ENCODE peak calls at places on chromosomes 6 and 20, in seven cellular contexts. B is left ventricle myocardium inferior, C is heart left ventricle, M is dorsolateral prefrontal cortex, J is PC-9, V is IMR-90, F is Peyer's patch. H is an unnamed sample.

GRCh38 chr6:152979116-152979515 is 3.7 kb downstream of the FBXO5 start:
- DNase-seq in V (no peak), M (no peak), J (no peak), B (no peak), F (no peak), C (no peak), H (no peak)

GRCh38 chr6:18307006-18307405 is 42.7 kb upstream of the DEK start:
- DNase-seq in V (peak; percentile 48), M (no peak), C (no peak), B (no peak), F (no peak), J (peak; percentile 61), H (peak; percentile 62)

GRCh38 chr20:44835661-44836221 is 25.4 kb upstream of the RIMS4 start:
- DNase-seq in J (no peak), F (no peak), V (no peak), M (no peak), B (no peak), C (no peak), H (no peak)

GRCh38 chr6:71376830-71377229 is 88.2 kb downstream of the OGFRL1 start:
- DNase-seq in F (no peak), V (peak; percentile 18), B (no peak), C (no peak), M (no peak), J (no peak), H (no peak)

GRCh38 chr6:140043357-140043756 is 668.9 kb upstream of the CITED2 start:
- DNase-seq in C (no peak), M (no peak), F (no peak), J (peak; percentile 13), B (no peak), V (peak; percentile 96), H (peak; percentile 90)

GRCh38 chr6:150043501-150044412 is 18.4 kb upstream of the RAET1L start:
- DNase-seq in C (no peak), F (no peak), V (no peak), M (no peak), J (no peak), B (no peak), H (no peak)

GRCh38 chr6:33634203-33634727 is 13.1 kb downstream of the ITPR3 start:
- DNase-seq in C (no peak), J (no peak), F (no peak), M (no peak), V (no peak), B (no peak), H (no peak)

GRCh38 chr6:123352279-123352678 is 284.5 kb downstream of the TRDN start:
- DNase-seq in B (no peak), C (no peak), M (no peak), V (no peak), J (no peak), F (no peak), H (no peak)

GRCh38 chr6:129696843-129697242 is 13.1 kb downstream of the ARHGAP18 start:
- DNase-seq in B (no peak), F (no peak), J (no peak), C (no peak), M (no peak), V (no peak), H (no peak)

GRCh38 chr6:3304500-3305215 is 45.9 kb downstream of the PSMG4 start:
- DNase-seq in B (no peak), C (no peak), M (peak; percentile 18), J (no peak), V (no peak), F (peak; percentile 40), H (no peak)

GRCh38 chr6:35642471-35643161 is 46.1 kb downstream of the FKBP5 start:
- DNase-seq in V (peak; percentile 26), F (no peak), J (no peak), B (no peak), M (no peak), C (no peak), H (no peak)

GRCh38 chr20:64167676-64168075 is 3.4 kb downstream of the MYT1 start:
- DNase-seq in F (no peak), B (no peak), V (no peak), C (no peak), M (no peak), J (no peak), H (no peak)

GRCh38 chr6:9204171-9204570 is 768.8 kb upstream of the SLC35B3 start:
- DNase-seq in V (peak; percentile 64), F (no peak), B (no peak), C (no peak), M (no peak), J (peak; percentile 55), H (peak; percentile 39)

GRCh38 chr6:92977018-92977417 is 442.3 kb downstream of the EPHA7 start:
- DNase-seq in B (no peak), J (no peak), V (no peak), M (no peak), F (no peak), C (no peak), H (no peak)

GRCh38 chr6:90428514-90428913 is 131.9 kb upstream of the BACH2 start:
- DNase-seq in F (no peak), B (no peak), V (no peak), J (no peak), M (no peak), C (no peak), H (no peak)

GRCh38 chr6:14634072-14634471 is 516.5 kb downstream of the CD83 start:
- DNase-seq in M (no peak), B (no peak), V (no peak), F (no peak), C (no peak), J (no peak), H (no peak)

GRCh38 chr20:54284928-54285704 is 77.2 kb downstream of the PFDN4 start:
- DNase-seq in C (no peak), M (no peak), B (no peak), F (no peak), J (no peak), V (peak; percentile 6), H (no peak)

GRCh38 chr6:128415387-128415786 is 105.0 kb downstream of the PTPRK start:
- DNase-seq in M (no peak), C (no peak), J (no peak), B (no peak), F (no peak), V (no peak), H (no peak)

GRCh38 chr6:118584906-118585305 is 36.8 kb downstream of the PLN start:
- DNase-seq in V (no peak), M (no peak), J (no peak), C (no peak), F (no peak), B (no peak), H (no peak)

GRCh38 chr20:60057866-60058807 is 99.9 kb downstream of the CDH26 start:
- DNase-seq in J (no peak), M (no peak), F (no peak), V (peak; percentile 79), C (peak; percentile 35), B (peak; percentile 42), H (no peak)

GRCh38 chr20:688809-689208 is 13.2 kb upstream of the SCRT2 start:
- DNase-seq in V (peak; percentile 2), C (no peak), F (no peak), M (peak; percentile 49), B (no peak), J (no peak), H (no peak)

GRCh38 chr6:14984454-14984853 is 261.4 kb upstream of the JARID2 start:
- DNase-seq in B (peak; percentile 20), J (peak; percentile 6), C (peak; percentile 21), F (peak; percentile 79), V (peak; percentile 31), M (no peak), H (no peak)

DNA sequence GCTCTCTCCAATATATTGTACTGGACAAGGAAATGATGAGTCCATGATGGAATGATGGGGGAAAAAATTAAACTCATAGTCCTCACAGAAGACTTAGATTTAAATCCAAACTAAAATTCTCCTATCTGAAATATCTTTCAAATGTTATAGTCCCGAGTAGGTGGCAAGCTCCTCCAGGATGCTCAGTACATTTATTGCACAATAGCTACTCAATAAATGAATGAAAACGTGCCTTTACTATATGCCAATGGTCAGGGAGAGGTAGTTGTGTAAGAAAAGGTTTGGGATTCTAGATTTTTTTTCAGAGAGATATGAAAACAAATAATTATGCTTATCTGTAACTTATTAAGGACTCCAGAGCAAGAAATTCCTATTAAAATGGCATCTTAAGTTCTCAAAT is 32.8 kb downstream of the HS3ST5 start:
- DNase-seq in V (no peak), J (no peak), F (no peak), M (no peak), C (no peak), B (no peak), H (no peak)
- TF ChIP-seq CTCF in V (no peak), J (no peak), F (no peak), M (no peak), C (no peak), B (no peak), H (no peak)

GRCh38 chr6:29014729-29015608 is 9.9 kb upstream of the ZNF311 start:
- DNase-seq in V (no peak), J (no peak), M (no peak), F (no peak), C (no peak), B (no peak), H (no peak)

GRCh38 chr6:29016559-29017427 is 11.7 kb upstream of the ZNF311 start:
- DNase-seq in V (peak; percentile 76), M (peak; percentile 74), F (peak; percentile 80), J (peak; percentile 77), B (peak; percentile 63), C (peak; percentile 66), H (no peak)

GRCh38 chr6:29009358-29009757 is 4.2 kb upstream of the ZNF311 start:
- DNase-seq in J (no peak), M (no peak), B (no peak), V (no peak), C (no peak), F (no peak), H (no peak)

GRCh38 chr6:29008089-29008488 is 3.0 kb upstream of the ZNF311 start:
- DNase-seq in M (no peak), F (no peak), C (no peak), B (no peak), J (no peak), V (no peak), H (no peak)

DNA sequence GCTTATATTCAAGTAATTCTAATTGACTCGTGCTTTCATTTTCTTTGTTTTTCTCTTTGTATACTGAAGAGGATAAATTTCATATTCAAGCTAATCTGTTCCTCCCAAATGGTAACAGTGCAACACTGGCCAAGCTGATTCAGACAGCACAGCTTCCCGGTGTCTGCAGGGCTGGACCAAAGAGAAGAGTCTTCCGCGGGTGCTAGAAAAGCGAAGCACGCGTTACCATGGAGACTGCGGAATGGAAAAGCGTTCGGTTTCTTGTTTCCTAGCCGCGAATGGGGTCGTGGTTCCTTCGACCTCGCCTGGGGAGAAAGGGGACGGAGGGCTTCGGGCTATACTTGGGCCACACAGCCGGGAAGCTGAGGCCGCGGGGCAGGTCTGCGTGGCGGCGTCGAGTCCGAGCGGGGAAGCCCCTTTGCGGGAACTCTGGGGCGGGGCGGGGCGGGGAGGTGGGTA is 6.2 kb upstream of the ZNF311 start:
- DNase-seq in M (no peak), B (no peak), J (no peak), V (peak; percentile 51), F (no peak), C (peak; percentile 45), H (no peak)
- H3K27me3 ChIP-seq in M (peaks cover 63% of the 10 kb centered on the region), B (peaks cover 93% of the 10 kb centered on the region), J (peaks cover 4% of the 10 kb centered on the region), V (peaks cover 10% of the 10 kb centered on the region), F (no peaks in the 10 kb centered on the region), C (peaks cover 15% of the 10 kb centered on the region), H (peaks cover 2% of the 10 kb centered on the region)

GRCh38 chr6:44342489-44342888 is at the start of gene SPATS1:
- DNase-seq in B (peak; percentile 26), V (no peak), C (peak; percentile 16), F (no peak), M (peak; percentile 35), J (no peak), H (no peak)
- H3K4me3 ChIP-seq in B (peak within 1 kb of the TSS; percentile 60), V (no peak within 1 kb of the TSS), C (peak within 1 kb of the TSS; percentile 8), F (peak within 1 kb of the TSS; percentile 32), M (peak within 1 kb of the TSS; percentile 34), J (no peak within 1 kb of the TSS), H (no peak within 1 kb of the TSS)

GRCh38 chr20:20820104-20820503 is 107.7 kb upstream of the RALGAPA2 start:
- DNase-seq in C (no peak), B (no peak), V (no peak), M (no peak), F (no peak), J (no peak), H (no peak)
- TF ChIP-seq CTCF in C (peak; percentile 52), B (peak; percentile 61), V (peak; percentile 23), M (peak; percentile 42), F (no peak), J (peak; percentile 43), H (peak; percentile 29)

H was measured in BJ.